ENCODE peak calls at places on chromosomes 13 and 19, in four cellular contexts. D is mucosa of descending colon, Y is WTC11, E is HepG2. U is an unnamed sample.

GRCh38 chr13:49938921-49939320 is 2.8 kb upstream of the SPRYD7 start:
- DNase-seq in E (peak; percentile 22), D (peak; percentile 91), Y (no peak), U (no peak)

GRCh38 chr19:46791944-46792343 is 3.5 kb upstream of the SLC1A5 start:
- DNase-seq in E (no peak), Y (no peak), D (no peak), U (no peak)

GRCh38 chr13:37194428-37194861 is 89.0 kb upstream of the CSNK1A1L start:
- DNase-seq in E (no peak), D (no peak), Y (no peak), U (no peak)

GRCh38 chr19:58055483-58055874 is 3.6 kb upstream of the ZNF135 start:
- DNase-seq in E (no peak), D (no peak), Y (no peak), U (no peak)

GRCh38 chr13:34926513-34926912 is 15.6 kb upstream of the NBEA start:
- DNase-seq in E (no peak), D (no peak), Y (no peak), U (peak; percentile 16)

GRCh38 chr13:106566682-106567420 is 1.1 kb downstream of the ARGLU1 start:
- DNase-seq in D (peak; percentile 75), Y (peak; percentile 37), E (peak; percentile 32), U (peak; percentile 11)

GRCh38 chr13:66977156-66977555 is 253.0 kb downstream of the PCDH9 start:
- DNase-seq in Y (no peak), D (no peak), E (no peak), U (no peak)

GRCh38 chr13:79886601-79887000 is 405.6 kb downstream of the NDFIP2 start:
- DNase-seq in D (no peak), E (no peak), Y (no peak), U (no peak)

GRCh38 chr19:42473686-42474085 is 30.9 kb upstream of the CXCL17 start:
- DNase-seq in D (no peak), E (no peak), Y (peak; percentile 29), U (no peak)

GRCh38 chr19:38250821-38251563 is 5.2 kb downstream of the PPP1R14A start:
- DNase-seq in Y (peak; percentile 38), E (peak; percentile 82), D (peak; percentile 77), U (no peak)

GRCh38 chr13:112873851-112874750 is 94.9 kb upstream of the MCF2L start:
- DNase-seq in Y (peak; percentile 87), E (peak; percentile 67), D (peak; percentile 79), U (peak; percentile 61)

GRCh38 chr13:51619614-51620013 is 35.4 kb downstream of the WDFY2 start:
- DNase-seq in Y (no peak), D (no peak), E (no peak), U (no peak)

GRCh38 chr13:36377822-36378480 is 31.8 kb upstream of the SPART start:
- DNase-seq in E (no peak), Y (no peak), D (no peak), U (no peak)

GRCh38 chr19:3910105-3910504 is 22.8 kb upstream of the NMRK2 start:
- DNase-seq in Y (no peak), E (no peak), D (no peak), U (no peak)

GRCh38 chr13:28574617-28575142 is 79.8 kb upstream of the FLT1 start:
- DNase-seq in Y (no peak), D (peak; percentile 37), E (peak; percentile 10), U (peak; percentile 42)

GRCh38 chr19:4676955-4677731 is 7.0 kb upstream of the MYDGF start:
- DNase-seq in D (no peak), Y (peak; percentile 87), E (peak; percentile 69), U (peak; percentile 41)

GRCh38 chr13:100461309-100462035 is 127.1 kb downstream of the GGACT start:
- DNase-seq in E (no peak), Y (no peak), D (no peak), U (no peak)

GRCh38 chr19:6774821-6775707 is 2.6 kb downstream of the VAV1 start:
- DNase-seq in Y (no peak), D (no peak), E (no peak), U (no peak)

GRCh38 chr13:94112227-94112626 is 367.3 kb downstream of the DCT start:
- DNase-seq in Y (no peak), E (peak; percentile 28), D (no peak), U (no peak)

GRCh38 chr13:94195715-94196114 is 283.8 kb downstream of the DCT start:
- DNase-seq in Y (no peak), E (no peak), D (no peak), U (no peak)

GRCh38 chr13:81106348-81106747 is 765.4 kb upstream of the SPRY2 start:
- DNase-seq in E (peak; percentile 72), D (no peak), Y (no peak), U (no peak)

GRCh38 chr13:30276178-30276577 is 31.2 kb downstream of the KATNAL1 start:
- DNase-seq in E (no peak), Y (no peak), D (no peak), U (no peak)

GRCh38 chr13:25037057-25037813 is 58.7 kb upstream of the PABPC3 start:
- DNase-seq in D (no peak), Y (peak; percentile 55), E (peak; percentile 52), U (peak; percentile 52)

GRCh38 chr13:109256866-109257760 is 529.3 kb downstream of the IRS2 start:
- DNase-seq in Y (no peak), E (peak; percentile 74), D (no peak), U (peak; percentile 9)

GRCh38 chr13:94322925-94323324 is 156.6 kb downstream of the DCT start:
- DNase-seq in D (no peak), Y (no peak), E (no peak), U (no peak)

GRCh38 chr13:35472308-35473008 is 4.0 kb downstream of the MAB21L1 start:
- DNase-seq in D (no peak), Y (no peak), E (no peak), U (no peak)

GRCh38 chr19:6794817-6795431 is 22.4 kb downstream of the VAV1 start:
- DNase-seq in Y (no peak), E (peak; percentile 33), D (no peak), U (no peak)

GRCh38 chr19:41016488-41017071 is 25.5 kb downstream of the CYP2B6 start:
- DNase-seq in E (no peak), D (no peak), Y (no peak), U (no peak)

GRCh38 chr13:31951215-31951678 is 80.3 kb upstream of the FRY start:
- DNase-seq in D (peak; percentile 57), Y (no peak), E (no peak), U (peak; percentile 35)

GRCh38 chr19:1473056-1473400 is 6.0 kb downstream of the C19orf25 start:
- DNase-seq in D (peak; percentile 22), Y (no peak), E (no peak), U (no peak)

GRCh38 chr13:91609353-91609752 is 210.9 kb downstream of the GPC5 start:
- DNase-seq in D (no peak), E (no peak), Y (no peak), U (no peak)

GRCh38 chr19:34217952-34218817 is 36.2 kb upstream of the GARRE1 start:
- DNase-seq in Y (no peak), E (no peak), D (no peak), U (peak; percentile 73)

GRCh38 chr19:52102163-52102562 is 6.6 kb upstream of the ZNF841 start:
- DNase-seq in D (no peak), Y (no peak), E (no peak), U (no peak)

GRCh38 chr19:18833849-18834643 is 2.3 kb downstream of the UPF1 start:
- DNase-seq in Y (no peak), E (peak; percentile 53), D (no peak), U (peak; percentile 10)

GRCh38 chr13:80157261-80157942 is 183.5 kb downstream of the SPRY2 start:
- DNase-seq in E (no peak), D (no peak), Y (no peak), U (no peak)

GRCh38 chr13:23567792-23568480 is 2.3 kb upstream of the TNFRSF19 start:
- DNase-seq in Y (no peak), D (no peak), E (peak; percentile 77), U (peak; percentile 14)
- TF ChIP-seq CTCF in Y (no peak), D (no peak), E (peak; percentile 46), U (no peak)

GRCh38 chr19:17226002-17226933 is at the start of gene OCEL1:
- DNase-seq in Y (peak; percentile 98), E (peak; percentile 95), D (peak; percentile 97), U (peak; percentile 92)
- TF ChIP-seq CTCF in Y (no peak), E (peak; percentile 17), D (no peak), U (no peak)

GRCh38 chr13:110957181-110957884 is 42.5 kb upstream of the ANKRD10 start:
- DNase-seq in Y (peak; percentile 55), E (peak; percentile 7), D (no peak), U (no peak)
- TF ChIP-seq CTCF in Y (peak; percentile 50), E (no peak), D (no peak), U (no peak)

GRCh38 chr13:114017028-114017630 is 43.3 kb upstream of the C13orf46 start:
- DNase-seq in E (no peak), Y (peak; percentile 55), D (no peak), U (no peak)
- TF ChIP-seq CTCF in E (peak; percentile 29), Y (no peak), D (no peak), U (no peak)

DNA sequence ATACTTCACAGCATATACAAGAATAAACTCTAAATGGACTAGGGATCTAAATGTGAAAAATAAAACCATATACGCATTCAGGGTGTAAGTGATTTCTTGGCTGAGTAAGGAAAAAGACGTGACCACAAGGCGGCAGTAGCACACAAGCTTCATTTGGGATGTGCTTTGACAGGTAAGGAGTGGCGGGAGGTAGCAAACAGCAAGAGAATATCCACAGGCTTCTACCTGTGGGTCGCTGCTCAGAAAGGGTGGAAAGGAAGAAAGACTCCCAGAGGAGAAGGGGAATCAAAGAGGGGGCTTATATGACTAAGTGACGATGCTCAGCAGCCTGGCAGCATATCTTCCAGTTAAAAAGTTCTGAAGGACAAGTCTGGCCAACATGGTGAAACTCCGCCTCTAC is 2.5 kb upstream of the ZNF121 start:
- DNase-seq in Y (peak; percentile 83), E (peak; percentile 74), D (peak; percentile 77), U (peak; percentile 72)
- TF ChIP-seq CTCF in Y (peak; percentile 64), E (peak; percentile 90), D (no peak), U (peak; percentile 42)

DNA sequence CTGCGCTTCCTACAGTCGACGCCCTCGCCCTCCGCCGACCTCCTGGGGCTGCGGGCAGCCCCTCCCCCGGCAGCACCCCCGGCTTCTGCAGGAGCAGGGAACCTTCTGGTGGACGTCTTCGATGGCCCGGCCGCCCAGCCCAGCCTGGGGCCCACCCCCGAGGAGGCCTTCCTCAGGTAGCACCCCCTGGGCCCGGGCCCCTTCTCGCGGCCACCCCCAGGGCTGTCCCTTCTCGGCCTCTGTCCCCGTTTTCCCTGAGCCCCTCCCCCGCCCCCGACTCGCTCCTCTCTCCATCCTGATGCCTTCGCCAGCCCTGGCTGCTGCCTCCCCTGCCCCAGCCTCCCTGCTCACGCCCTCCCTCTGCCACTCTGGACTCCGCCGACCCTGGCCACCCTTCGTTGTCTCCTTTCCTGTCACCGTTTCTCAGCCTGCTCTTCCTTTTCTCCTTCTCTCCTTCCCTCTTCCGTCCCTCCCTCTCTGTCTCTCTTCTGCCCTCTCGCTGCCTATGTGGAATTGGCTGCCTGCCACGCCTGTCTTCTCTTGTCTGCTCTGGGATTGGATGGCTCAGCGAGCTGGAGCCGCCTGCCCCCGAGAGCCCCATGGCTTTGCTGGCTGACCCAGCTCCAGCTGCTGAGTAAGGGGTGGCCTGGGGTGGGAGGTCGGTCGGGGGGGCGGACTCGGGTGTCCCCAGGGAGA is 11.0 kb downstream of the FUZ start:
- DNase-seq in E (no peak), D (peak; percentile 77), Y (peak; percentile 83), U (no peak)
- TF ChIP-seq CTCF in E (no peak), D (no peak), Y (no peak), U (no peak)